ENCODE peak calls at places on chromosomes 3 and 15, in five cellular contexts. J is K562; T is prostate gland; P is GM06990; I is CD8-positive, alpha-beta T cell. Y is an unnamed sample.

GRCh38 chr3:32956750-32957570 is 5.5 kb downstream of the CCR4 start:
- DNase-seq in T (no peak), I (no peak), J (no peak), P (no peak), Y (no peak)

GRCh38 chr3:122101646-122102045 is 46.5 kb downstream of the CD86 start:
- DNase-seq in J (no peak), I (no peak), T (peak), P (peak), Y (no peak)

GRCh38 chr3:196073188-196073838 is 8.6 kb downstream of the TFRC start:
- DNase-seq in T (peak), I (peak), P (peak), J (peak), Y (peak)

GRCh38 chr15:79341361-79341760 is 30.4 kb downstream of the TMED3 start:
- DNase-seq in I (no peak), J (no peak), P (no peak), T (no peak), Y (no peak)

GRCh38 chr15:58081446-58081845 is 15.9 kb upstream of the ALDH1A2 start:
- DNase-seq in J (no peak), T (no peak), I (no peak), P (no peak), Y (no peak)

GRCh38 chr3:33277193-33277882 is at the start of gene FBXL2:
- DNase-seq in I (no peak), J (peak), T (peak), P (peak), Y (peak)

GRCh38 chr15:90665288-90666134 is 51.6 kb upstream of the BLM start:
- DNase-seq in J (peak), T (peak), P (peak), I (peak), Y (peak)

GRCh38 chr3:114624676-114625181 is 330.9 kb downstream of the TIGIT start:
- DNase-seq in J (no peak), I (no peak), T (peak), P (no peak), Y (no peak)

GRCh38 chr15:78906310-78906608 is 33.6 kb downstream of the MORF4L1 start:
- DNase-seq in P (no peak), T (no peak), I (no peak), J (no peak), Y (no peak)

GRCh38 chr3:185764168-185764988 is 60.5 kb downstream of the IGF2BP2 start:
- DNase-seq in J (no peak), I (no peak), P (no peak), T (no peak), Y (no peak)

GRCh38 chr15:39774688-39775267 is 7.9 kb downstream of the FSIP1 start:
- DNase-seq in P (no peak), J (no peak), I (peak), T (no peak), Y (no peak)

GRCh38 chr15:98980899-98981228 is 26.7 kb downstream of the PGPEP1L start:
- DNase-seq in P (peak), J (no peak), T (no peak), I (no peak), Y (no peak)

GRCh38 chr3:25137606-25138005 is 290.5 kb upstream of the RARB start:
- DNase-seq in I (no peak), T (no peak), P (no peak), J (no peak), Y (no peak)

GRCh38 chr3:12759693-12760565 is 870 bp upstream of the TMEM40 start:
- DNase-seq in J (no peak), T (no peak), P (no peak), I (no peak), Y (no peak)

GRCh38 chr15:101506491-101506890 is 17.0 kb upstream of the PCSK6 start:
- DNase-seq in J (no peak), T (no peak), I (no peak), P (no peak), Y (no peak)

GRCh38 chr15:97955040-97955439 is 5.5 kb upstream of the ARRDC4 start:
- DNase-seq in P (no peak), I (no peak), T (no peak), J (no peak), Y (no peak)

GRCh38 chr15:73902121-73903020 is 23.9 kb upstream of the LOXL1 start:
- DNase-seq in T (no peak), I (no peak), P (no peak), J (no peak), Y (no peak)

GRCh38 chr3:66625464-66626216 is 124.8 kb upstream of the LRIG1 start:
- DNase-seq in I (no peak), P (no peak), T (no peak), J (no peak), Y (no peak)

GRCh38 chr3:32816439-32817194 is 1.2 kb upstream of the TRIM71 start:
- DNase-seq in I (no peak), T (no peak), J (no peak), P (peak), Y (peak)

GRCh38 chr15:52765779-52766178 is 24.4 kb downstream of the ONECUT1 start:
- DNase-seq in I (no peak), P (no peak), J (no peak), T (no peak), Y (no peak)

GRCh38 chr3:119588112-119588511 is 8.8 kb downstream of the ADPRH start:
- DNase-seq in T (no peak), I (no peak), P (no peak), J (no peak), Y (no peak)

GRCh38 chr15:74314897-74315438 is 52.5 kb downstream of the CYP11A1 start:
- DNase-seq in I (peak), P (no peak), J (peak), T (no peak), Y (no peak)

GRCh38 chr3:135911106-135911505 is 54.4 kb upstream of the PPP2R3A start:
- DNase-seq in J (no peak), P (no peak), I (no peak), T (no peak), Y (no peak)

GRCh38 chr3:148190441-148190990 is 507.2 kb upstream of the AGTR1 start:
- DNase-seq in P (no peak), J (no peak), I (no peak), T (no peak), Y (no peak)

GRCh38 chr3:71566776-71567175 is 16.8 kb downstream of the FOXP1 start:
- DNase-seq in I (no peak), T (no peak), P (no peak), J (no peak), Y (no peak)

GRCh38 chr15:36914466-36914865 is 185.9 kb downstream of the MEIS2 start:
- DNase-seq in T (no peak), J (no peak), P (no peak), I (no peak), Y (no peak)

GRCh38 chr15:66498501-66499386 is 1.2 kb upstream of the SNAPC5 start:
- DNase-seq in T (no peak), P (no peak), I (no peak), J (no peak), Y (no peak)

GRCh38 chr15:78619022-78619950 is 1.5 kb downstream of the CHRNA3 start:
- DNase-seq in I (no peak), J (no peak), P (no peak), T (no peak), Y (no peak)

GRCh38 chr3:123261666-123262065 is 59.9 kb downstream of the SEC22A start:
- DNase-seq in T (no peak), P (no peak), J (no peak), I (no peak), Y (no peak)

GRCh38 chr15:69060744-69061143 is 46.2 kb downstream of the NOX5 start:
- DNase-seq in P (no peak), I (no peak), T (no peak), J (no peak), Y (peak)

GRCh38 chr15:69059170-69059943 is 44.9 kb downstream of the NOX5 start:
- DNase-seq in I (peak), J (peak), P (no peak), T (peak), Y (peak)

GRCh38 chr15:69060041-69060481 is 45.6 kb downstream of the NOX5 start:
- DNase-seq in T (no peak), I (no peak), P (no peak), J (no peak), Y (no peak)

GRCh38 chr15:69064649-69065048 is 50.2 kb downstream of the NOX5 start:
- DNase-seq in I (no peak), J (no peak), P (no peak), T (no peak), Y (no peak)

DNA sequence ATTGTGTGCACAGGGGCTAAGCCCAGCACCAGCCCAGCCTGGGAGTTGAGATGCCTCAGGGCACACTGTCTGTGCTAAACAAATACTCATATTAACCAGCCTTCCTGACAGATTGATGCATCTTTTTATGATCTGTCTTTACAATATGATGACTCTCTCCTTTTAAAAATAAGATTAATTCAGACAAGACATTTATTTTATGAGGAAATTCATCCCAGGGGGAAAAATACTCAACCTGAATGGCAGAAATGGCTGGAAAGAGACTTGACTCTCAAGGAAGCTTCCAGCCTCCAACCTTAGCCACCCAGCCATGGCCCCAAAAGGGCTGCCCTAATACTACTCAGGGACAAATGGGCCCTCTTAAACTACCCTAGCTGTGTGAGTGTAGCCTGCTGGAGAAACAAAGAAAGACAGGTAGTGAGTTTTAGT is 46.9 kb downstream of the NOX5 start:
- DNase-seq in I (no peak), P (no peak), T (no peak), J (no peak), Y (no peak)
- TF ChIP-seq CTCF in I (no peak), P (no peak), T (no peak), J (no peak), Y (no peak)

DNA sequence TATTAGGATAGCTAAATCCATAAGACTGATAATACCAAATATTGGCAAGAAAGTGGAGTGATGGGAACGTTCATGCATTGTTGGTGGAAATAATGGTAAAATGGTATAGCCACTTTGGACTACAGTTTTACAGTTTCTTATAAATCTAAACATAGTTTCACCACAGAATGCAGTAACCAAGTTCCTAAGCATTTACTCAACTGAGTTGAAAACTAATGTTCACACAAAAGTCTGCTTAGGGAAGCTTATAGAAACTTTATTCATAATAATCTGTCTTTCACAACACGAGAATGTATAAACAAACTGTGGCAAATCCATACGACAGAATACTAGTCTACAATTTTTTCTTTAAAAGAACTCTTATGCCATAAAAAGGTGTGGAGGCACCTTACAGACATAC is 969.3 kb downstream of the FHIT start:
- DNase-seq in J (no peak), I (no peak), P (no peak), T (no peak), Y (no peak)
- TF ChIP-seq CTCF in J (no peak), I (no peak), P (no peak), T (no peak), Y (no peak)

DNA sequence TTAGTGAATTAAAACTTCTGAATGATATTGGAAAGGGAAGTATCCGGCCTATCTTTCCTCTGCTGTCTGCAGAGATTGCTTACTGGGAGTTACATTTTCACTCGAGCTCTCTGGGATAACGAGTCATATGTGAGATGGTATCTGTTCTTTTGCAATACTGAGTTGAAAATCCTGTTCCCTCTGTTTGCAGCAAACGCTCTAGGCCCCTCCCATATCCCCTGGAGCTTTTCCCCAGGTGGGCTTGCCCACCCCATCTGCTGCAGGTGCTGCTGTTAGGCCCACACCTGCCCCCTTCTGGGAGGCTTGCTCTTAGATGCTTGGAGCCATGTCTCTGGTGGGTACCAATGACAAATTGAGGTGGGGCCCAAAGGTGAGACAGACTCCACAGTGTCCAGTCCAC is 42.7 kb upstream of the MTMR10 start:
- DNase-seq in P (no peak), J (no peak), I (no peak), T (no peak), Y (no peak)
- TF ChIP-seq CTCF in P (peak), J (no peak), I (no peak), T (no peak), Y (no peak)

GRCh38 chr15:29223640-29224039 is 46.0 kb downstream of the NSMCE3 start:
- DNase-seq in T (no peak), J (no peak), I (no peak), P (no peak), Y (no peak)

GRCh38 chr15:29225534-29226224 is 43.9 kb downstream of the NSMCE3 start:
- DNase-seq in I (no peak), T (no peak), J (no peak), P (no peak), Y (no peak)

GRCh38 chr15:29222129-29222853 is 47.3 kb downstream of the NSMCE3 start:
- DNase-seq in T (no peak), I (no peak), P (no peak), J (no peak), Y (no peak)

GRCh38 chr15:29216955-29217354 is 52.7 kb downstream of the NSMCE3 start:
- DNase-seq in T (no peak), J (no peak), I (no peak), P (no peak), Y (no peak)

DNA sequence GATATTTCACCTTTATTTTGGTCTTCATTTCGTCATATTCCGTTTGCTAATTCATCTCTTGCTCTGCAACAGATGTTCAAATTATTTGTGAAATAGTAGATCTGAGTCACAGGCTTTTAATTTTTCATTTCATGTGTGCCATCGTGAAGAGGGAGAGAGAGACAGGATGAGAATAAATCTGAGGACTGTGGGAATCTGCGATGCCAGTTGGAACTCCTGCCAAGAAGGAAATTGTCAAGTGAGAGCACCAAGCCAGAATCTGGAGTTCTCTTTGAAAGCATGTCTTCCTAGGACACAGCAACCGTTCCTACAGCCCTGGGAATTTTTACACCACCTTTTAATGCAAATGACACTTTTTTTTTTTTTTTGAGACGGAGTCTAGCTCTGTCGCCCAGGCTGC is 48.8 kb downstream of the NSMCE3 start:
- DNase-seq in T (no peak), P (no peak), J (no peak), I (no peak), Y (no peak)
- TF ChIP-seq CTCF in T (no peak), P (no peak), J (no peak), I (no peak), Y (no peak)

DNA sequence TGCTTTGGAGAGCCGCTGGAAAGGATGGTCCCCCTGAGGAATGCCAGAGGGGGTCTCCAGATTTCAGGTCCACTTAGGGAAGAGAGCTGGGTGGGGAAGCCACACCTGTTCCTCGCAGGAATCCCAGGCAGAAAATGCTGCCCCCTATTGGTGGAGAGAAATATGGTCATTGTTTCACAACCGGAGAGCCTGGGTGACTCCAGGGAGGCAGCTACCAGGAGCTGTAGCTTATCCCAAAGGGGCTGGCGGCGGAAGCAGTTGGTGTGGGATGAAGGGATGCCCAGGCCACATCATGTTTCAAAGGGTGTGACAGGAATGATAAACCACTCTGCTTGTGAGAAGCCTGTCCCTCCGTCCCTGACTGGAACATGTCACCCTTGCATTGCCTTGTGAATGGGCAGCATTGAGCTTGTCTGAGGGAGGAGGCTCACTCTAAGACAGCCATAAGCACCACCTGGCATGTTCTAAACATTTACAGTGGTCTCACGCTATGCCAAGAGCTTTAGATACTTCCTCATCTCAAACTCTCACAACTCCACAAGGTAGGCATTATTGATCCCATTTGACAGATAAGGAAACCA is 34.5 kb downstream of the POMGNT2 start:
- DNase-seq in P (no peak), I (no peak), T (no peak), J (peak), Y (no peak)
- TF ChIP-seq CTCF in P (peak), I (peak), T (no peak), J (peak), Y (no peak)

GRCh38 chr3:129942296-129942695 is 32.2 kb upstream of the TRH start:
- DNase-seq in T (peak), P (peak), J (peak), I (peak), Y (peak)
- TF ChIP-seq CTCF in T (peak), P (peak), J (peak), I (peak), Y (peak)

Y was measured in GM10248.